ENCODE peak calls at places on chromosomes 5 and 9, in six cellular contexts. R, Y, N, O, S and I are unnamed samples. For H3K36me3, the result is how much of the 10 kb centered on the place peaks cover.

GRCh38 chr9:96884443-96884842 is 30.1 kb upstream of the ZNF782 start:
- DNase-seq in Y (no peak), R (no peak), S (no peak), O (no peak), N (no peak), I (no peak)

GRCh38 chr5:38515648-38516047 is 40.8 kb downstream of the LIFR start:
- DNase-seq in N (no peak), Y (no peak), O (no peak), S (no peak), R (no peak), I (peak)

GRCh38 chr5:108380531-108381021 is 1.3 kb downstream of the FBXL17 start:
- DNase-seq in N (no peak), Y (peak), R (peak), S (peak), O (peak), I (peak)

GRCh38 chr9:89668216-89668867 is 63.5 kb downstream of the GADD45G start:
- DNase-seq in S (no peak), O (no peak), R (no peak), N (no peak), Y (no peak), I (no peak)

GRCh38 chr5:139968547-139969261 is 74.4 kb downstream of the NRG2 start:
- DNase-seq in R (peak), Y (peak), N (peak), S (peak), O (peak), I (peak)

GRCh38 chr5:33937700-33938506 is 1.7 kb downstream of the RXFP3 start:
- DNase-seq in S (no peak), Y (no peak), O (no peak), N (no peak), R (no peak), I (no peak)

GRCh38 chr9:127971357-127972315 is 9.2 kb downstream of the EEIG1 start:
- DNase-seq in Y (peak), O (peak), S (no peak), N (no peak), R (no peak), I (no peak)

GRCh38 chr5:179218586-179219330 is 126.5 kb downstream of the ADAMTS2 start:
- DNase-seq in O (no peak), N (no peak), S (no peak), R (no peak), Y (no peak), I (no peak)

GRCh38 chr5:10583663-10584572 is 20.0 kb downstream of the ANKRD33B start:
- DNase-seq in S (no peak), O (no peak), R (no peak), N (peak), Y (no peak), I (peak)

GRCh38 chr9:134268308-134268724 is 57.9 kb upstream of the RXRA start:
- DNase-seq in R (no peak), S (peak), Y (no peak), O (no peak), N (no peak), I (no peak)

GRCh38 chr9:110048976-110049698 is 158.8 kb downstream of the C9orf152 start:
- DNase-seq in S (no peak), R (peak), N (no peak), O (no peak), Y (no peak), I (peak)

GRCh38 chr5:30106596-30106995 is 1086.9 kb upstream of the CDH6 start:
- DNase-seq in R (no peak), Y (no peak), S (no peak), N (no peak), O (no peak), I (no peak)

GRCh38 chr5:64333891-64334290 is 168.2 kb downstream of the RNF180 start:
- DNase-seq in O (no peak), Y (no peak), S (no peak), N (no peak), R (no peak), I (no peak)

GRCh38 chr9:106860731-106861584 is 2.0 kb upstream of the ZNF462 start:
- DNase-seq in R (no peak), S (peak), O (peak), Y (peak), N (peak), I (no peak)

GRCh38 chr5:150262502-150262901 is 27.1 kb downstream of the CAMK2A start:
- DNase-seq in R (no peak), Y (no peak), O (no peak), N (no peak), S (no peak), I (no peak)

GRCh38 chr5:175743676-175744210 is 85.9 kb downstream of the HRH2 start:
- DNase-seq in Y (no peak), N (peak), O (no peak), R (no peak), S (peak), I (no peak)

GRCh38 chr5:8773091-8773615 is 772.7 kb downstream of the SEMA5A start:
- DNase-seq in R (no peak), Y (no peak), S (no peak), N (no peak), O (no peak), I (no peak)

GRCh38 chr9:135230386-135230765 is 142.9 kb downstream of the OLFM1 start:
- DNase-seq in N (no peak), S (no peak), R (peak), Y (no peak), O (peak), I (no peak)

GRCh38 chr5:79831910-79832309 is 142.3 kb downstream of the CMYA5 start:
- DNase-seq in S (no peak), N (no peak), Y (no peak), O (no peak), R (peak), I (no peak)

GRCh38 chr9:79583957-79584654 is 12.3 kb downstream of the TLE4 start:
- DNase-seq in Y (peak), O (peak), S (peak), R (peak), N (no peak), I (peak)

GRCh38 chr5:97751556-97751955 is 568.5 kb upstream of the RIOK2 start:
- DNase-seq in N (no peak), R (no peak), O (no peak), Y (no peak), S (no peak), I (no peak)

GRCh38 chr9:33923998-33924701 is 107.2 kb downstream of the UBE2R2 start:
- DNase-seq in S (no peak), O (no peak), Y (no peak), N (no peak), R (peak), I (no peak)

GRCh38 chr5:158084292-158084691 is 225.3 kb upstream of the CLINT1 start:
- DNase-seq in R (no peak), N (no peak), O (no peak), S (no peak), Y (no peak), I (no peak)

GRCh38 chr5:179276838-179277395 is 68.3 kb downstream of the ADAMTS2 start:
- DNase-seq in N (no peak), Y (no peak), O (no peak), S (peak), R (no peak), I (no peak)

GRCh38 chr5:147391781-147392180 is 118.1 kb downstream of the DPYSL3 start:
- DNase-seq in N (peak), S (peak), Y (no peak), O (peak), R (no peak), I (peak)

GRCh38 chr9:84940294-84940693 is 270.8 kb downstream of the NTRK2 start:
- DNase-seq in S (no peak), O (no peak), N (no peak), R (no peak), Y (no peak), I (no peak)

GRCh38 chr5:61397238-61397637 is 65.2 kb downstream of the ZSWIM6 start:
- DNase-seq in Y (no peak), S (no peak), N (no peak), R (no peak), O (no peak), I (no peak)

GRCh38 chr5:61398440-61398839 is 66.4 kb downstream of the ZSWIM6 start:
- DNase-seq in N (no peak), R (no peak), O (no peak), Y (no peak), S (no peak), I (no peak)

GRCh38 chr5:61397937-61398336 is 65.9 kb downstream of the ZSWIM6 start:
- DNase-seq in R (no peak), N (no peak), Y (no peak), S (no peak), O (no peak), I (no peak)

GRCh38 chr5:61394078-61394701 is 62.1 kb downstream of the ZSWIM6 start:
- DNase-seq in N (no peak), Y (no peak), R (no peak), O (no peak), S (no peak), I (no peak)

DNA sequence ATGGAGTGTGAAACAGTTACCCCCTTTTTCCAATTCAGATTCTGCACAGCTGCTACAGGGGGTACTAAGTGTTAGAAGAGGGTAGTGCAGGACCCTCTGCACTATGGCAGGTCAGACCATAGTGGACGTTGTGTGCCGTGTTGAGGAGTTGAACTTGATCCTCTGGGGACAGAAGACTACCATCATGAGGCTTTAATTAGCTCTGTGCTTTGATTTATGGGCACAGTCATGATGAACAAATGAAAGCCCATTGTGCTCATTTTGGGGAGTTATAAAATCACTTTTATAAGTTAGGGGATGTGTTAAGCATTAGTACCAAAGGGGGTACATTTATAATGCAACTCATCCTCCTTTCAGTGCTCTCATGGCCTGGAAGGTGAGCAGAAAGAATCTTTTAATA is 62.7 kb downstream of the ZSWIM6 start:
- DNase-seq in Y (no peak), O (no peak), R (no peak), S (no peak), N (no peak), I (no peak)
- H3K36me3 ChIP-seq in Y (under half), O (under half), R (under half), S (under half), N (under half), I (under half)

DNA sequence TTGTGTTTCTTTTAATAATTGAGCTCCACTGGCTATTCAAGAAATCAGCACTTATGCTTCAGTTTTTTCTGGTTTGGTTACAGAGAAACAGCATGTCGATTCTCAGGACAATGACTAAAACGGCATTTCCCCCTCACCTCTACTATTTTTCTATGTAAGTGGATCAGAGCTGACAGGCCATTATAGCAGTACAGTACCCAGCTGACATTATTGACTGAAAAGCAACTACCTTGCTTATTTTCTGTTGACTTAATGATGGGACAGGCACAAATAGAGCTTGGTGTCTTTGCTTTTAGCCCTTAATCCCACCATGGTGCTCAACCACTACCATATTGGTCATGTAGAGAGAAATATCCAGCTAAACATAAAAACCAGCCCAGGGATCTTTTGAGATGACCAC is 35.4 kb upstream of the CCNG1 start:
- DNase-seq in O (no peak), N (no peak), Y (no peak), R (no peak), S (no peak), I (no peak)
- H3K36me3 ChIP-seq in O (under half), N (under half), Y (under half), R (under half), S (under half), I (under half)

DNA sequence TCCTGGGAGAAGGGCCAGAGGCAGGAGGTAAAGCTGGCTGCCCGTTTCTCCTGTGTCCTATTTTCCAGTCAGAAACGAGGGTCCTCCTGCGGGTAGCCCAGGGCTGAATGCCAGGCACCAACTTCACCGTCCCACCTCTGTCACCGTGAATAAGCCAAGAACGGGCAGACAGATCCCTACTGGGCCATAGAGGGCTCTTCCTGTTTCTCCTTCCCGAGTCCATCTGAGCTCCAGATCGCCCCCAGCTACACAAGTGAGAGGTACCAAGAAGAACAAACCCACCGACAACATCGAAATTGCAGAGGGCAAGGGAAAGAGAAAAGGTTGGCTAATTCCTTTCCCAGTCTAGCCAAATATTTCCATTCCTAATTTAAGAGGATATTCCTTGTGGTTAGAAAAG is 93.7 kb downstream of the SPOCK1 start:
- DNase-seq in S (no peak), N (no peak), Y (no peak), R (no peak), O (no peak), I (no peak)
- H3K36me3 ChIP-seq in S (under half), N (under half), Y (under half), R (under half), O (under half), I (under half)

GRCh38 chr9:35673132-35673997 is at the start of gene CA9:
- DNase-seq in N (no peak), Y (peak), O (peak), S (no peak), R (peak), I (no peak)
- H3K36me3 ChIP-seq in N (under half), Y (under half), O (under half), S (under half), R (under half), I (under half)

GRCh38 chr9:112537561-112537960 is 50.9 kb downstream of the KIAA1958 start:
- DNase-seq in S (no peak), N (no peak), Y (no peak), O (no peak), R (no peak), I (no peak)
- H3K36me3 ChIP-seq in S (under half), N (under half), Y (under half), O (under half), R (under half), I (under half)

GRCh38 chr5:72884911-72885310 is 68.5 kb downstream of the TNPO1 start:
- DNase-seq in O (no peak), R (no peak), N (no peak), S (no peak), Y (no peak), I (no peak)
- H3K36me3 ChIP-seq in O (under half), R (half or more), N (half or more), S (half or more), Y (under half), I (half or more)

GRCh38 chr9:37587521-37587920 is 4.9 kb downstream of the TOMM5 start:
- DNase-seq in S (no peak), N (no peak), R (no peak), O (no peak), Y (no peak), I (no peak)

GRCh38 chr9:37583522-37584121 is 7.4 kb upstream of the FBXO10 start:
- DNase-seq in S (no peak), Y (no peak), R (no peak), O (peak), N (no peak), I (no peak)

GRCh38 chr9:37582548-37583157 is 6.5 kb upstream of the FBXO10 start:
- DNase-seq in O (no peak), Y (no peak), S (peak), R (no peak), N (no peak), I (no peak)
- H3K36me3 ChIP-seq in O (under half), Y (under half), S (under half), R (under half), N (under half), I (half or more)

GRCh38 chr9:133051281-133051900 is 10.4 kb upstream of the CEL start:
- DNase-seq in R (no peak), Y (no peak), S (no peak), N (no peak), O (no peak), I (no peak)
- H3K36me3 ChIP-seq in R (half or more), Y (under half), S (under half), N (half or more), O (under half), I (half or more)

DNA sequence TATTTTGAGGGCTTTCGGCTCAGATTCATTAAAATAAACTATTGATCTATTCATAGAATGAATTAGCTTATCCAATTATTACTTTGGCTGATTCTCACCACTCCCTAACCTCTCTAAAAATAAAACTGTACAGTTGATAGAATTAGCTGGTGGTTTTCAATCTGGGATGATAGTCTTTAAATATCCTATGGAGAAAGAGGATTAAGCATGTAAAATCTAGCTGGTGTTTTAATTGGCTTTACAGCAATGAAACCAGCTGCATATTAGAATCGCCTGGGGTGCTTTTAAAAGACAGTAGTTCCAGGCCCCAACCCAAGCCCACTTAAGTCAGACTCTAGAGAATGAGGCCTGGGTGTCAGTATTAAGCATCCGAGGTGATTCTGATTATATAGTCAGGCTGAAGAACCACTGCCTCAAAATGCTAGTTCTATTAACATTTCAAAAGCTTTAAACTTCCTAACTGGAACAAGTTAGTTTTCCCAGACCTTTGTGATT is 95.1 kb downstream of the MAP1B start:
- DNase-seq in R (no peak), O (no peak), Y (no peak), S (no peak), N (no peak), I (no peak)
- H3K36me3 ChIP-seq in R (under half), O (under half), Y (under half), S (under half), N (half or more), I (half or more)

GRCh38 chr9:114207845-114208244 is 52.5 kb downstream of the COL27A1 start:
- DNase-seq in O (no peak), R (no peak), S (no peak), N (no peak), Y (no peak), I (no peak)
- H3K36me3 ChIP-seq in O (under half), R (under half), S (under half), N (under half), Y (under half), I (half or more)